ENCODE peak calls at places on chromosomes 11 and 22, in six cellular contexts. I is H1, G is K562, K is SK-N-SH, V is GM12878, M is HepG2. W is an unnamed sample.

GRCh38 chr11:10298342-10298741 is 4.3 kb upstream of the SBF2 start:
- DNase-seq in M (peak; percentile 42), V (peak; percentile 66), K (no peak), I (no peak), G (no peak), W (peak; percentile 65)

GRCh38 chr11:19867064-19867463 is 154.4 kb downstream of the NAV2 start:
- DNase-seq in M (no peak), I (no peak), V (no peak), G (no peak), K (no peak), W (no peak)

GRCh38 chr11:132284611-132285010 is 914.2 kb downstream of the NTM start:
- DNase-seq in G (no peak), V (no peak), I (no peak), K (no peak), M (no peak), W (no peak)

GRCh38 chr11:12376259-12376971 is 956 bp upstream of the PARVA start:
- DNase-seq in M (no peak), V (no peak), K (no peak), G (no peak), I (no peak), W (no peak)

GRCh38 chr11:11979487-11980117 is 28.8 kb downstream of the DKK3 start:
- DNase-seq in K (peak; percentile 69), M (no peak), I (no peak), V (no peak), G (no peak), W (no peak)

GRCh38 chr11:60960405-60960804 is 8.4 kb upstream of the SLC15A3 start:
- DNase-seq in K (no peak), M (no peak), I (no peak), V (no peak), G (no peak), W (no peak)

GRCh38 chr11:57308426-57309060 is 16.2 kb downstream of the TNKS1BP1 start:
- DNase-seq in K (no peak), I (no peak), V (no peak), G (no peak), M (no peak), W (no peak)

GRCh38 chr11:10846664-10847063 is 11.2 kb downstream of the ZBED5 start:
- DNase-seq in G (no peak), I (no peak), K (no peak), V (no peak), M (no peak), W (no peak)

GRCh38 chr11:44559207-44559943 is 6.1 kb upstream of the CD82 start:
- DNase-seq in M (no peak), G (no peak), I (peak; percentile 44), K (no peak), V (peak; percentile 85), W (no peak)

GRCh38 chr11:117723625-117724024 is 73.4 kb downstream of the DSCAML1 start:
- DNase-seq in I (no peak), G (no peak), K (no peak), V (no peak), M (no peak), W (no peak)

GRCh38 chr22:40187389-40187788 is 9.7 kb downstream of the TNRC6B start:
- DNase-seq in V (no peak), I (no peak), G (peak; percentile 36), K (no peak), M (no peak), W (no peak)

GRCh38 chr22:40194656-40195055 is 16.9 kb downstream of the TNRC6B start:
- DNase-seq in K (no peak), I (no peak), V (no peak), M (no peak), G (no peak), W (no peak)

GRCh38 chr22:40193429-40194421 is 16.0 kb downstream of the TNRC6B start:
- DNase-seq in G (no peak), I (peak; percentile 68), K (no peak), V (no peak), M (no peak), W (no peak)

GRCh38 chr22:40189979-40190378 is 12.3 kb downstream of the TNRC6B start:
- DNase-seq in K (no peak), I (no peak), M (no peak), G (no peak), V (no peak), W (no peak)

DNA sequence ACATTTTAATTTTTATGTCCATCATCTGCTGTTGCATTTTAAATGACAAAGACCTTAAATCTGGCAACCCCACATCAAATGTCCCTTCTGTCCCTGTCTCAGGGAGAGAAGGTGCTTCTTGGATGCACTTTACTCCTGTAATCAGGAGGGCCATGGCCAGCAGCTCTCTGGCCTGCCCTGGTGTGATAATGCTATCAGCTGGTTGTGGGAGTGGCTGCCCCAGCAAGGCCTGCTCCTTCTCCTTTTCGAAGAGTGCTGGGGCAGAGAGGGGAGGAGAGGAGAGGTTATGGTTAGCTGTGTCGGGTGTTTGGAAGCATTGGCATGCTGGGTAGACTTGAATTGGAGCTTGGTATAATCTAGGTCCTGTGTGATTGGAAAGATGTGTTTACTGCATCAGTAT is 12.8 kb downstream of the TNRC6B start:
- DNase-seq in V (no peak), M (no peak), K (no peak), G (peak; percentile 70), I (no peak), W (no peak)
- TF ChIP-seq GABPA in V (no peak), M (no peak), K (no peak), G (no peak), I (no peak), W (no peak)

GRCh38 chr22:41366323-41367014 is 15.3 kb upstream of the TEF start:
- DNase-seq in V (no peak), K (no peak), M (no peak), G (no peak), I (no peak), W (no peak)

GRCh38 chr22:41368543-41368817 is 13.3 kb upstream of the TEF start:
- DNase-seq in I (no peak), M (no peak), K (no peak), V (no peak), G (no peak), W (no peak)

GRCh38 chr22:41367039-41367679 is 14.6 kb upstream of the TEF start:
- DNase-seq in I (no peak), K (peak; percentile 91), M (peak; percentile 80), G (peak; percentile 96), V (no peak), W (peak; percentile 89)

GRCh38 chr22:41369089-41369745 is 12.5 kb upstream of the TEF start:
- DNase-seq in M (no peak), K (no peak), G (no peak), V (no peak), I (no peak), W (no peak)

GRCh38 chr22:41367680-41368542 is 13.8 kb upstream of the TEF start:
- DNase-seq in I (no peak), G (no peak), K (no peak), V (no peak), M (peak; percentile 39), W (no peak)
- TF ChIP-seq POLR2AphosphoS5 in I (no peak), G (no peak), K (no peak), V (no peak), M (no peak), W (no peak)

GRCh38 chr11:64616817-64617216 is 25.8 kb downstream of the SLC22A12 start:
- DNase-seq in M (no peak), V (no peak), K (no peak), I (no peak), G (no peak), W (no peak)

GRCh38 chr11:64611176-64611575 is 20.2 kb downstream of the SLC22A12 start:
- DNase-seq in V (no peak), I (no peak), G (no peak), K (no peak), M (no peak), W (no peak)

GRCh38 chr11:64613648-64614047 is 22.6 kb downstream of the SLC22A12 start:
- DNase-seq in I (no peak), M (no peak), V (no peak), G (no peak), K (no peak), W (no peak)

GRCh38 chr11:64611961-64612646 is 21.1 kb downstream of the SLC22A12 start:
- DNase-seq in M (no peak), V (no peak), G (no peak), K (no peak), I (no peak), W (peak; percentile 75)

DNA sequence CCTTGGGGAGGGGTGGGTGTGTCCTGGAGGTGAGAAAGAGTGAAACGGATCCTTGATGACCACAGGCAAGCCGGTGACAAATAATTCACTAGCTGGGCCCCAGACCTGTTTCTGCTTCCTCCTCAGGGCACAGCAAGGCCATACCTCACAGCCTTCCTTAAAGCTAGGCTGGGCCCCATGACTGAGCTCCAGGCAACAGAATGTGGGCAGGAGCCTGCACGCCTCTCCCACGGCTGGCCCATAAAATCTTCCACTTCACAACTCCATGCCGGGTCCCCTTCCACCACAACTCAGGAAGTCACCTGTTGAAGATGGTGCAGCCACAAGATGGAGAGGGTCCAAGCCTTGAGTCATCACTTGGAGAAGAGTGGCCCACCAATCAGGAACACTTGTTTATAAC is 23.9 kb downstream of the SLC22A12 start:
- DNase-seq in M (no peak), V (no peak), K (no peak), G (no peak), I (no peak), W (peak; percentile 51)
- TF ChIP-seq GABPA in M (no peak), V (no peak), K (no peak), G (no peak), I (no peak), W (no peak)

GRCh38 chr11:78290293-78291176 is 101.8 kb downstream of the USP35 start:
- DNase-seq in V (no peak), K (no peak), I (no peak), M (peak; percentile 97), G (peak; percentile 42), W (peak; percentile 98)
- TF ChIP-seq POLR2AphosphoS5 in V (no peak), K (no peak), I (no peak), M (no peak), G (no peak), W (peak; percentile 96)

DNA sequence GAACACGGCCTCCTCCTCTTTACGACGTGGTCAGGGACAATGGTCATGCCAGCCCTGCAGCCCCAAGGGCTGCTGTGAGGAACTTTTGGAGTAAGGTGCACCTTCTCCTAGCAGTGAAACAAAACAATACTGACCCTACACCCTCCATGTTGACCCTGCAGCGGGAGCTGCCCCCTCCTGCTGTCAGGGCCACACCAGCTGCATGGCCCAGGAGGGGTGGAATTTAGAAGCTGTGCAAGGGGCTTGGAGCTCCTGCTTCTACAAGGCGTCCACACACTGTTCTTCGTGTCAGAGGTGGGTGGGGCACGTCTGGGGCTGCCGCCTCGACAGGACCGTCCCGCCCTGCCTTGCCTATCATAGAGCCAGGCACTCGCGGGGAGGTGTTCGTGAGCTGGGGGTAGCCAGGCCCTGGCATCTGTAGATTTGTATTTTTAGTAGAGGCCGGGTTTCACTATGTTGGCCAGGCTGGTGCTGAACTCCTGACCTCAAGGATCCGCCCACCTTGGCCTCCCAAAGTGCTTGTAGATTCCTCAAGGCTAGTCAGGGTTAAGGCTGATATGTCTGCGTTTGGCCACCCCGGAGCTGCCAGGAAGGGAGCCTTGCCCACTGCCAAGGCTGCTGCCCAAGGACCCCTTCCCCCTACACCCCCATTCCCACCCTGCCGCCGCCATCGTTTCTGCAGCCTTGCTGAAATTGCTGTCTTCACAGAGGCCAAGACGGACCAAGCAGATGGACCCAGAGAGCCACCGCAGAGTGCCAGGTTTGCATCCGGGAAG is 15.9 kb downstream of the INCENP start:
- DNase-seq in V (no peak), M (no peak), I (no peak), K (peak; percentile 11), G (no peak), W (no peak)
- TF ChIP-seq GABPA in V (no peak), M (no peak), I (no peak), K (no peak), G (no peak), W (no peak)